ENCODE peak calls at places on chromosomes 2 and 18, in four cellular contexts. V, F, R and Q are unnamed samples.

GRCh38 chr2:237296756-237297155 is 117.2 kb downstream of the COL6A3 start:
- DNase-seq in V (peak), F (peak), R (no peak), Q (no peak)

GRCh38 chr18:23283933-23284430 is 148.7 kb downstream of the CABLES1 start:
- DNase-seq in V (peak), F (peak), R (peak), Q (no peak)

GRCh38 chr2:80499095-80499494 is 194.5 kb upstream of the LRRTM1 start:
- DNase-seq in V (peak), F (peak), R (no peak), Q (no peak)

GRCh38 chr2:137190411-137191190 is 425.3 kb downstream of the THSD7B start:
- DNase-seq in V (peak), F (peak), R (no peak), Q (no peak)

GRCh38 chr2:233453916-233454315 is 99.6 kb downstream of the DGKD start:
- DNase-seq in V (no peak), F (no peak), R (no peak), Q (no peak)

GRCh38 chr2:41710944-41711343 is 336.9 kb upstream of the PKDCC start:
- DNase-seq in V (no peak), F (peak), R (no peak), Q (no peak)

GRCh38 chr2:226797289-226797988 is 2.2 kb downstream of the IRS1 start:
- DNase-seq in V (peak), F (peak), R (no peak), Q (no peak)

GRCh38 chr2:147511491-147511948 is 333.3 kb upstream of the ACVR2A start:
- DNase-seq in V (peak), F (peak), R (no peak), Q (peak)

GRCh38 chr2:164458801-164459200 is 162.5 kb downstream of the GRB14 start:
- DNase-seq in V (no peak), F (no peak), R (no peak), Q (no peak)

GRCh38 chr2:178413472-178414265 is 37.3 kb downstream of the PRKRA start:
- DNase-seq in V (peak), F (peak), R (peak), Q (peak)

GRCh38 chr2:162885281-162886070 is 46.9 kb upstream of the KCNH7 start:
- DNase-seq in V (no peak), F (no peak), R (no peak), Q (no peak)

GRCh38 chr2:197847666-197848401 is 43.4 kb downstream of the PLCL1 start:
- DNase-seq in V (no peak), F (no peak), R (no peak), Q (peak)

GRCh38 chr2:159612255-159612901 is 4.0 kb downstream of the BAZ2B start:
- DNase-seq in V (peak), F (peak), R (no peak), Q (no peak)

GRCh38 chr18:56565596-56566355 is 72.6 kb downstream of the TXNL1 start:
- DNase-seq in V (peak), F (peak), R (no peak), Q (no peak)

GRCh38 chr2:163345795-163346573 is 389.8 kb downstream of the FIGN start:
- DNase-seq in V (peak), F (peak), R (peak), Q (no peak)

GRCh38 chr2:157509755-157510154 is 65.9 kb upstream of the CYTIP start:
- DNase-seq in V (no peak), F (no peak), R (no peak), Q (no peak)

GRCh38 chr18:13382990-13383821 is 164.6 kb downstream of the LDLRAD4 start:
- DNase-seq in V (no peak), F (no peak), R (no peak), Q (no peak)

GRCh38 chr18:44679912-44680270 is 797 bp upstream of the SETBP1 start:
- DNase-seq in V (peak), F (peak), R (peak), Q (peak)

GRCh38 chr2:151032741-151033152 is 228.9 kb downstream of the RBM43 start:
- DNase-seq in V (peak), F (peak), R (no peak), Q (no peak)

GRCh38 chr2:156192468-156192867 is 140.1 kb downstream of the NR4A2 start:
- DNase-seq in V (no peak), F (peak), R (no peak), Q (no peak)

GRCh38 chr2:171319164-171319810 is 114.5 kb downstream of the METTL8 start:
- DNase-seq in V (peak), F (peak), R (no peak), Q (no peak)

GRCh38 chr18:32405588-32405987 is 65.1 kb downstream of the GAREM1 start:
- DNase-seq in V (no peak), F (no peak), R (no peak), Q (no peak)

GRCh38 chr18:12543697-12544096 is 114.2 kb downstream of the SPIRE1 start:
- DNase-seq in V (no peak), F (peak), R (no peak), Q (no peak)

GRCh38 chr2:84906108-84906899 is 848 bp downstream of the TMSB10 start:
- DNase-seq in V (no peak), F (peak), R (no peak), Q (peak)

GRCh38 chr2:84904717-84905174 is 710 bp upstream of the TMSB10 start:
- DNase-seq in V (peak), F (peak), R (no peak), Q (peak)

GRCh38 chr2:84902526-84902925 is 2.9 kb upstream of the TMSB10 start:
- DNase-seq in V (no peak), F (no peak), R (no peak), Q (no peak)

GRCh38 chr2:84905181-84906107 is at the start of gene TMSB10:
- DNase-seq in V (peak), F (peak), R (peak), Q (peak)

DNA sequence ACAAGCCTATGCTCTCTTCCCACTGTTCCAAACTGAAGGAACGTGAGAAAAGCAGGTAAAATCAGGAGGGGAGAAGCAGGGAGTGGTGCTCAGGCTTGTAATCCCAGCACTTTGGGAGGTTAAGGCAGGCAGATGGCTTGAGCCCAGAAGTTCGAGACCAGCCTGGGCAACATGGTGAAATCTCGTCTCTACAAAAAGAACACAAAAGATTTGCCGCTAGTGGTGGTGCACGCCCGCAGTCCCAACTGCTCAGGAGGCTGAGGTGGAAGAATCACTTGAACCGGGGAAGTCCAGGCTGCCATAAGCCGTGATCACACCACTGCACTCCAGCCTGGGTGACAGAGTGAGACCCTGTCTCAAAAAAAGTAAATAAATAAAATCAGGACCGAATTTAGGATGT is 1.3 kb upstream of the TMSB10 start:
- DNase-seq in V (no peak), F (no peak), R (no peak), Q (no peak)
- TF ChIP-seq CTCF in V (no peak), F (no peak), R (no peak), Q (no peak)

DNA sequence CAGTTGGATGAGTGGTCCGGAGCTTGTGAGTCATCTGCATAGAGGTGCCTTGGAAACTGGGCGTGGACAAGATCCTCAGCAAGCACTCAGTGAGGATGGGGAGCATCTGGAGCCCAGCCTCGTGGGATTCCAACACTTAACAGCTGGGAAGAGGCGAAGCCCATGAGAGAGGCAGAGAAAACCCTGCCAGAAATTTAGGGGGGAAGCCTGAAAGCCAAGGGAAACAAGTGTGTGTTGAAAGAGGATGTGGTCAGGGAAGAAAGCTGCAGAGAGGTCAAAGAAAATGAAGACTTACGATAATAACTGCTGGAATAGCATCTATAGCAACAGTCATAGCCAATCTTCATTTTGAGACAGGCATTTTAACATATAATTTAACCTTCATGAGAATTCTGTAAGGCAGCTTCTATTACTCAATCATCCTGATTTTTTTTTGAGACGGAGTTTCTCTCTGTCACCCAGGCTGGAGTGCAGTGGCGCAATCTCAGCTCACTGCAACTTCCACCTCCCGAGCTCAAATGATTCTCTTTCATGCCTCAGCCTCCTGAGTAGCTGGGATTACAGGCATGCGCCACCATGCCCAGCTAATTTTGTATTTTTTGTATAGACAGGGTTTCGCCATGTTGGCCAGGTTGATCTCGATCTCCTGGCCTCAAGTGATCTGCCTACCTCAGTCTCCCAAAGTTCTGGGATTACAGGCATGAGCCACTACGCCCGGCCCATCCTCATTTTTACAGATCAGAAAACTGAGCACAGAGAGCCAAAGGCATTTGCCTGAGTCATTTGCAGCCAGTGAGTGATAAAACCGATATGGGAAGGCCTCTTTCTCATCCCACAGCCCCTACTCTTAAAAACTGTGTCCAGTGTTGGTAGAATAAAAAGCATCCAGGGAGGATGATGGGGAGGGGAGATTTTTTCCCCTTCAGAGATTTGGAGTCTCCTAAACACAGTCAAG is 214.4 kb upstream of the EPAS1 start:
- DNase-seq in V (peak), F (peak), R (no peak), Q (no peak)
- TF ChIP-seq CTCF in V (no peak), F (no peak), R (no peak), Q (no peak)

GRCh38 chr2:214591359-214591758 is 180.5 kb downstream of the VWC2L start:
- DNase-seq in V (no peak), F (no peak), R (no peak), Q (no peak)

DNA sequence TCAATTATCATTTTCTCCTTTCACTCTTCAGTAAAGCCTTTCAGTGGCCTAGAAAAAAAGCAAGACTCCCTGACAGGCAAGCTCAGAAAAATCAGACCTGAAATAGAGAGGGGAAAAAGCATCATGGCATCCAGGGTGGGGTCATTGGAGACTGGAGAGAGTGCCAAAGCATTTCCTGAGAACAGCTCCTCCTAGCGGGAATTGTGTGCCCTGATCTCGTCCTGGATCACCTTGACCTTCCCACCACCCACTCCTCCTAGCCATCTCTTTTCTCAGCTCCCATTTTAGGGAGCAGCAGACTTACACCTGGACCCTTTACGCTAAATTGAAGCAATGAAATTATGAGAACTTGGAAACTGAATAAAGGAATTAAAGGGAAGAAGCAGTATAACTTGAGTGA is 176.6 kb downstream of the VWC2L start:
- DNase-seq in V (no peak), F (peak), R (no peak), Q (no peak)
- TF ChIP-seq CTCF in V (no peak), F (peak), R (peak), Q (no peak)

DNA sequence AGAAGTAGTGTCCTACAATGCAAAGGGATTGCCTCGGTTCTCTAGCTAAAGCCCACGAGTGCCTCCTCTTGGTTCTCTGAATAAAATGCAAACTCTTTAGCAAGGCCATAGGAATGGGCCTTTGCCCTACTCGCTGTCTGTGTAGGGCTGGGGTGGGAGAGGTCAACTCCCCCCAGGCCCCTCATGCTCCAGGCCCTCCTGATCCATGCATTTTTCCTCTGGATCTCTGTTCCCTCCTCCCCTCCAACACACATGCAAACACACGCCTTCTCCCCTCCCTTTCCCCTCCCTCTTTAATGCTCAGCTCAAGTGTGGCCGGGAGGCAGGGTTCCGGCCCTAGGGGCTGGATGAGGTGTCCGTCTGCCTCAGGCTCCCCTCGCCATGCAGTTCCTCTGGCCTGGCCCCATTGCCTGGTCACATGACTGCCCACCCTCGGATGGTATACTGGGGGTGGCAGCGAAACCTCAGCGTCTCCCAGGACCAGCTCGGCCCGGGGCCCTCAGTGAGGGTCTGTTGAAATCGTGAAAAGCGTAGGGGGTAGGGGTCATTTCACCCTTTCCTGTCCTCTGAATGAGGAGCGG is 14.9 kb upstream of the KLF11 start:
- DNase-seq in V (no peak), F (no peak), R (no peak), Q (no peak)
- TF ChIP-seq CTCF in V (no peak), F (no peak), R (no peak), Q (no peak)

GRCh38 chr18:71426441-71426840 is 1117.7 kb downstream of the CBLN2 start:
- DNase-seq in V (no peak), F (no peak), R (no peak), Q (no peak)
- TF ChIP-seq CTCF in V (no peak), F (no peak), R (no peak), Q (no peak)

GRCh38 chr18:2083691-2084090 is 487.6 kb downstream of the METTL4 start:
- DNase-seq in V (no peak), F (no peak), R (no peak), Q (peak)
- TF ChIP-seq CTCF in V (no peak), F (no peak), R (no peak), Q (peak)

GRCh38 chr2:210172219-210172575 is 988 bp upstream of the KANSL1L start:
- DNase-seq in V (no peak), F (no peak), R (no peak), Q (no peak)

GRCh38 chr2:210174086-210174485 is 2.9 kb upstream of the KANSL1L start:
- DNase-seq in V (no peak), F (no peak), R (no peak), Q (no peak)

GRCh38 chr2:210169871-210170441 is 1.3 kb downstream of the KANSL1L start:
- DNase-seq in V (peak), F (peak), R (no peak), Q (no peak)

GRCh38 chr2:210171309-210172218 is at the start of gene KANSL1L:
- DNase-seq in V (peak), F (peak), R (peak), Q (peak)

DNA sequence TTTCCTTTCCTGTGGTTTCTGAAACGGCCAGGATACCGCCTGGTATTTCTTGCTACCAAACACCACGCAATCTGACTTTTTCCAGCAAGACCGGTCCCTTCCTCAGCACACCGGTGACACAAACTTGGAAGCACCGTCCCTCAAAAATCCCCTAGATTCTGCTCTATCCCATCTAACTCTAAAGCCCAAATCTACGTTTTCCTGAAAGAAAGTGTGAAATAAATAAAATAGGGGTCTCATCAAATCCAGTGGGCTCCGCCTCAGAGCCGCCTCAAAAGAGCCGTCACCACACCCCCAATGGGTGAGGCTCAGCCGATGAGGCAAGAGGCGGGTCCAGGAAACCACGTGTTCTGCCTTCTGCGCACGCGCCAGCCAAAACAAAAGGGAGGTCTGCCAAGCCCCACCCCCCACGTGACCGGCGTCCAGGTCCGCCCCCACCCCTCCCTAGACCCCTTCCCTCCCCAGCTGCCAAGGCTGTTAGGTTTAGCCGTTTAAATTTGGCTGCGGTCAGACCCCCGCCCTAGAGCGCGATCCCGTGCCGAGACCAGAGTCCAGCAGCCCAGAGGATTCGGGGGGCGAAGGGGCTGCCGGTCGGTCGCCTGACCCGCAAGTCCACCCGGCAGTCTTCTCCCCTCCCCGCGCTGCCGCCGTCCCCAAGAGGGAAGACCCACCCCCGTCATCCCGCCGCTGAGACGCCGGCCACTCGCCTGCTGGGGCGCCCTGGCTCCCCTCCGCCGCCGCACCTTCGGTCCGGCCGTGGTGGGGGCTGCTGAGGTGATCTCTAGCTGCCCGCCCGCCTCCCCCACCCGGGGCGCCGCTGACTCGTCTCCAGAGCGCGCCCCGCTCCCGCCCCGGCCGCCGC is 536 bp downstream of the KANSL1L start:
- DNase-seq in V (peak), F (peak), R (peak), Q (peak)
- TF ChIP-seq CTCF in V (no peak), F (no peak), R (no peak), Q (peak)

DNA sequence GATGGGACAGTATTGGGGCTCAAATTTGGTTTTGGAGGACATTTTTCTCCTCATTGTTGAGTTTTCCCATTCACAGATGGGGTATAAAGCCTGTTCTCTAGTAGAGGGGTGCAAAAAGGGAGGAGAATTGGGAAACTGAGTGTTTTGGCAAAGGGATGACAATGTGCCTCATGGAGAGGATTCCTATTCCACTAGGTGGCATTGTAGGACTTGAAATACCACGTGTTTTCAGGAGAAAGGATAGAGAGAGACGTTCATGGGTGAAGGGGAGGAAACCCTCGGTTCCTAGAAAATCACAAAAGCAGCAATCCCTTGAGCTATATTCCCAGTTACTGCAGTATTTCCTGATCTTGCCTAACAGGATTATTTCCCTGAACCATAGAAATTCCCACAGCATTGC is 113.7 kb upstream of the SRD5A2 start:
- DNase-seq in V (no peak), F (peak), R (peak), Q (no peak)
- TF ChIP-seq CTCF in V (no peak), F (peak), R (peak), Q (peak)

DNA sequence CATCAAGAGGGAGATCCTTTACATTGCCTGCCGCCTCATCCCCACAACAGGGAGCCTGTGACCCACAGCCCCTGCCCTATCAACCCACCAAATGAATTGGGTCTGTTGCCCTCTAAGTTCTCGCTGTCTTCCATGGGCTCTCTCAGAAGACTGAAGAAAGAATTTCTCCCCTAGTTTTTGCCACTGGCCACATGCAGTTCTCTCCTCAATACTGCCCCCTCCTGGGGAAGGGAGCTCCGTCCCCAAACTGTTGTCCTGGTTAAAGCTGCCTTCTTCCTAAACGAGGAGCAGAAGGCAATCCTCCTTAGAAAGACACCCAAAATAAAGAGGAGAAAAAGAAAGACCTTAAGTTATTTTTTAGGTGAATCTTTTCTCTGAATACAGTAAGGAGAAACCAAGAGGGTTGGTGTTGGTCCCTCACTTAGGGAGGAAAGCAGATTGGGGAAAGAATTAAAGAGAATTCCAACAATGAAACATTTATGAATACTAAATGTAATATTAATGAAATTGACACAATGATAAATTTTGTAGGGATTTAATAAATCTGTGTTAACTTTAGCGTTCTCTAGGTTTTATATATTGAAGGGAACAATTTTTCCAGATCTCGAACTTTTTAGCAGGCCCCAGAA is 31.1 kb upstream of the SATB2 start:
- DNase-seq in V (peak), F (peak), R (peak), Q (peak)
- TF ChIP-seq CTCF in V (peak), F (peak), R (peak), Q (peak)

GRCh38 chr2:231670892-231671616 is 37.3 kb upstream of the PTMA start:
- DNase-seq in V (no peak), F (no peak), R (no peak), Q (no peak)
- TF ChIP-seq CTCF in V (peak), F (peak), R (peak), Q (peak)